ENCODE peak calls at places on chromosomes 4 and X, in nine cellular contexts. V, L, S, H, Y, P, K, R and I are unnamed samples.

GRCh38 chr4:107183155-107183774 is 147.2 kb upstream of the DKK2 start:
- DNase-seq in V (peak; percentile 73), L (peak; percentile 80), S (peak; percentile 29), H (peak; percentile 85), Y (peak; percentile 67), P (no peak), K (peak; percentile 85), R (peak; percentile 58), I (peak; percentile 14)

GRCh38 chrX:41382699-41383645 is 49.0 kb downstream of the DDX3X start:
- DNase-seq in V (peak; percentile 83), L (peak; percentile 66), S (no peak), H (peak; percentile 11), Y (no peak), P (no peak), K (peak; percentile 63), R (peak; percentile 57), I (peak; percentile 34)

GRCh38 chr4:32986236-32986635 is 2266.1 kb downstream of the PCDH7 start:
- DNase-seq in V (no peak), L (no peak), S (no peak), H (no peak), Y (no peak), P (no peak), K (no peak), R (no peak), I (no peak)

GRCh38 chrX:139831689-139832456 is 101.0 kb downstream of the ATP11C start:
- DNase-seq in V (peak; percentile 75), L (peak; percentile 36), S (no peak), H (peak; percentile 32), Y (peak; percentile 23), P (no peak), K (peak; percentile 57), R (no peak), I (no peak)

GRCh38 chr4:117324851-117325491 is 239.6 kb upstream of the TRAM1L1 start:
- DNase-seq in V (peak; percentile 25), L (peak; percentile 2), S (no peak), H (no peak), Y (no peak), P (no peak), K (peak; percentile 86), R (no peak), I (no peak)

GRCh38 chr4:120685756-120686278 is 236.7 kb downstream of the PRDM5 start:
- DNase-seq in V (peak; percentile 81), L (peak; percentile 43), S (no peak), H (peak; percentile 2), Y (no peak), P (no peak), K (no peak), R (no peak), I (no peak)

GRCh38 chr4:177879851-177880250 is 437.6 kb upstream of the AGA start:
- DNase-seq in V (no peak), L (no peak), S (no peak), H (peak; percentile 69), Y (no peak), P (no peak), K (no peak), R (no peak), I (no peak)

GRCh38 chr4:6114181-6114580 is 86.2 kb downstream of the JAKMIP1 start:
- DNase-seq in V (no peak), L (no peak), S (no peak), H (no peak), Y (no peak), P (no peak), K (no peak), R (no peak), I (no peak)

GRCh38 chr4:2276581-2277325 is 14.8 kb upstream of the MXD4 start:
- DNase-seq in V (no peak), L (no peak), S (no peak), H (no peak), Y (no peak), P (no peak), K (no peak), R (no peak), I (no peak)

GRCh38 chr4:81052119-81053068 is 21.9 kb downstream of the BMP3 start:
- DNase-seq in V (peak; percentile 71), L (peak; percentile 61), S (no peak), H (peak; percentile 87), Y (peak; percentile 96), P (peak; percentile 49), K (peak; percentile 74), R (peak; percentile 84), I (peak; percentile 91)

GRCh38 chr4:139922625-139923024 is 231.4 kb downstream of the MAML3 start:
- DNase-seq in V (peak; percentile 50), L (peak; percentile 79), S (no peak), H (no peak), Y (no peak), P (no peak), K (no peak), R (no peak), I (no peak)

GRCh38 chr4:71275570-71275969 is 63.2 kb upstream of the SLC4A4 start:
- DNase-seq in V (no peak), L (no peak), S (no peak), H (no peak), Y (no peak), P (no peak), K (no peak), R (no peak), I (no peak)

GRCh38 chr4:32574803-32575202 is 1854.6 kb downstream of the PCDH7 start:
- DNase-seq in V (no peak), L (no peak), S (no peak), H (no peak), Y (peak; percentile 29), P (no peak), K (no peak), R (no peak), I (no peak)

GRCh38 chr4:123878976-123879375 is 482.4 kb downstream of the SPRY1 start:
- DNase-seq in V (no peak), L (no peak), S (no peak), H (no peak), Y (no peak), P (no peak), K (no peak), R (no peak), I (no peak)

GRCh38 chrX:77087529-77088169 is 359.5 kb upstream of the FGF16 start:
- DNase-seq in V (peak; percentile 7), L (peak; percentile 23), S (no peak), H (no peak), Y (no peak), P (no peak), K (peak; percentile 23), R (no peak), I (no peak)

GRCh38 chr4:145731026-145731425 is 51.1 kb downstream of the C4orf51 start:
- DNase-seq in V (peak; percentile 78), L (peak; percentile 15), S (no peak), H (no peak), Y (no peak), P (no peak), K (peak; percentile 45), R (peak; percentile 59), I (peak; percentile 80)

GRCh38 chr4:145732895-145733880 is 53.2 kb downstream of the C4orf51 start:
- DNase-seq in V (peak; percentile 88), L (peak; percentile 99), S (peak; percentile 63), H (peak; percentile 98), Y (peak; percentile 89), P (peak; percentile 97), K (peak; percentile 97), R (peak; percentile 96), I (peak; percentile 94)

GRCh38 chr4:145734051-145734450 is 54.1 kb downstream of the C4orf51 start:
- DNase-seq in V (peak; percentile 30), L (peak; percentile 45), S (no peak), H (no peak), Y (no peak), P (no peak), K (peak; percentile 23), R (no peak), I (peak; percentile 14)

GRCh38 chr4:145732416-145732815 is 52.5 kb downstream of the C4orf51 start:
- DNase-seq in V (no peak), L (peak; percentile 30), S (no peak), H (peak; percentile 34), Y (no peak), P (no peak), K (no peak), R (no peak), I (no peak)

GRCh38 chr4:145732001-145732400 is 52.1 kb downstream of the C4orf51 start:
- DNase-seq in V (no peak), L (no peak), S (no peak), H (peak; percentile 62), Y (no peak), P (no peak), K (no peak), R (no peak), I (no peak)
- H3K4me3 ChIP-seq in V (peak overlapping the region; percentile 8), L (peak overlapping the region; percentile 67), S (no peak overlapping the region), H (peak overlapping the region; percentile 72), Y (peak overlapping the region; percentile 17), P (peak overlapping the region; percentile 68), K (no peak overlapping the region), R (no peak overlapping the region), I (no peak overlapping the region)

GRCh38 chrX:19361701-19362100 is 18.0 kb downstream of the PDHA1 start:
- DNase-seq in V (no peak), L (no peak), S (no peak), H (no peak), Y (no peak), P (no peak), K (no peak), R (no peak), I (no peak)

DNA sequence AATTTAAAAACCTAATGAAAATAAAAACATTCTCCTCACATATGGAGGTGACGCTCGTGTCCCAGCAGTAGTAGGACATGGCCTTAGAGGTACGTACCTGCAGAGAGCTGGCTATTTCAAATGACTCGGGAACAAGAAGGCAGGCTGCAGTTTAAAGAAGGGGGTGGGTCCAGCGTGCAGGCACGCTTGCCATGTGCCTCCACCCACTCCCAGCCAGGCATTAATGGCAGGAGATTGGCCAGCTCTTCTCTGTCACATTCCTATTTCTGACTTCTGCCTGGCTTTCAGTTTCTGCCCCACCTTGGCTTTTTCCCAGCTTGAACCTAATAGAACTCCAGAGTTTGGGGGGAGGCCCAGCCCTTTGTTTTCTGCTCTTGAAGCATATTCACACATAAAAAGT is 17.2 kb downstream of the PDHA1 start:
- DNase-seq in V (no peak), L (no peak), S (no peak), H (no peak), Y (no peak), P (no peak), K (no peak), R (no peak), I (no peak)
- H3K4me3 ChIP-seq in V (no peak overlapping the region), L (no peak overlapping the region), S (no peak overlapping the region), H (no peak overlapping the region), Y (no peak overlapping the region), P (no peak overlapping the region), K (no peak overlapping the region), R (no peak overlapping the region), I (no peak overlapping the region)

GRCh38 chr4:182584016-182584415 is 333.2 kb downstream of the DCTD start:
- DNase-seq in V (no peak), L (no peak), S (no peak), H (no peak), Y (no peak), P (no peak), K (no peak), R (no peak), I (no peak)
- H3K4me3 ChIP-seq in V (no peak overlapping the region), L (no peak overlapping the region), S (no peak overlapping the region), H (no peak overlapping the region), Y (no peak overlapping the region), P (no peak overlapping the region), K (no peak overlapping the region), R (no peak overlapping the region), I (no peak overlapping the region)

DNA sequence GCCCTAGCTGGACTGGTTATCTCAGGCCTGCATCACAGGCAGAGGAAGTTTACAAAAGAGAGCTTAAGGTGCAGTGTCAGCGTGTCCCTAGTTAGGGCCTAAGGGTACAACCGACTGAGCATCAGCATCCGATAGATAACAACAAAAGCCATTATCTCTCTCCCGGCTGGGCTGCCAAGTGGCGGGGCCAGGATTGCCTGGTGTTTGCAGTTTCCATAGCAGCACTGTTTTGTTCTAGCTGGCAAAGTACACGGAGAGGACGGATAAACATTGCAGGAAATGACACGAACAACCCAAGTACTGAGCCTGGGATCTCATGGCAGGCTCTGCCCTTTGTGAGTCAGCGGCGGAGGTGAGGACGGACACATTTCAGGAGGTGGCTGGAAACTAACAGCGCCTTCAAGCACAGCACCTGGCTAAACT is 104.7 kb upstream of the NOCT start:
- DNase-seq in V (peak; percentile 70), L (peak; percentile 93), S (no peak), H (peak; percentile 69), Y (no peak), P (peak; percentile 75), K (peak; percentile 92), R (peak; percentile 77), I (peak; percentile 72)
- H3K4me3 ChIP-seq in V (no peak overlapping the region), L (no peak overlapping the region), S (no peak overlapping the region), H (no peak overlapping the region), Y (no peak overlapping the region), P (no peak overlapping the region), K (no peak overlapping the region), R (no peak overlapping the region), I (no peak overlapping the region)